ENCODE peak calls at places on chromosomes 12 and 14, in seven cellular contexts. R, T, H, D, C, U and F are unnamed samples.

GRCh38 chr14:32709072-32709471 is 229.6 kb upstream of the NPAS3 start:
- DNase-seq in R (peak), C (peak), H (no peak), U (no peak), T (no peak), D (no peak), F (no peak)

GRCh38 chr12:96434107-96434506 is 33.9 kb upstream of the CDK17 start:
- DNase-seq in R (peak), T (peak), D (no peak), H (no peak), U (peak), C (peak), F (peak)

GRCh38 chr14:53386359-53386758 is 233.2 kb upstream of the DDHD1 start:
- DNase-seq in H (no peak), T (no peak), C (no peak), R (no peak), D (no peak), U (no peak), F (no peak)

GRCh38 chr14:101546706-101547105 is 14.6 kb upstream of the DIO3 start:
- DNase-seq in U (no peak), T (no peak), C (no peak), H (no peak), R (no peak), D (no peak), F (no peak)

GRCh38 chr12:96862326-96862725 is 44.7 kb upstream of the NEDD1 start:
- DNase-seq in C (no peak), H (no peak), U (no peak), R (no peak), T (no peak), D (no peak), F (no peak)

GRCh38 chr14:53599221-53599945 is 357.2 kb downstream of the BMP4 start:
- DNase-seq in C (no peak), H (no peak), U (no peak), R (no peak), D (no peak), T (no peak), F (no peak)

GRCh38 chr12:53755451-53756290 is 3.9 kb upstream of the CISTR start:
- DNase-seq in H (no peak), R (no peak), C (no peak), U (no peak), T (no peak), D (no peak), F (no peak)

GRCh38 chr12:24750263-24750662 is 198.6 kb downstream of the BCAT1 start:
- DNase-seq in T (no peak), C (no peak), U (no peak), D (no peak), R (no peak), H (no peak), F (no peak)

GRCh38 chr12:118148287-118148686 is 12.4 kb downstream of the PEBP1 start:
- DNase-seq in T (no peak), D (no peak), H (no peak), R (no peak), U (no peak), C (no peak), F (no peak)

GRCh38 chr12:2190085-2190484 is 137.3 kb downstream of the CACNA1C start:
- DNase-seq in U (no peak), C (no peak), T (no peak), H (no peak), D (no peak), R (no peak), F (no peak)

GRCh38 chr14:82720931-82721330 is 1187.3 kb upstream of the SEL1L start:
- DNase-seq in R (no peak), T (no peak), H (no peak), U (no peak), C (no peak), D (no peak), F (no peak)

GRCh38 chr14:21860172-21860571 is 186.6 kb upstream of the OR4E1 start:
- DNase-seq in R (no peak), H (no peak), C (peak), U (peak), D (peak), T (peak), F (no peak)

GRCh38 chr12:18690653-18691052 is 47.2 kb downstream of the PLCZ1 start:
- DNase-seq in H (no peak), D (no peak), T (no peak), C (no peak), U (no peak), R (peak), F (peak)

GRCh38 chr12:78898416-78898815 is 33.8 kb downstream of the SYT1 start:
- DNase-seq in D (no peak), H (peak), U (no peak), T (no peak), R (no peak), C (peak), F (no peak)

GRCh38 chr12:47783821-47784819 is 11.1 kb downstream of the SLC48A1 start:
- DNase-seq in T (no peak), D (no peak), R (no peak), U (no peak), H (no peak), C (no peak), F (no peak)

GRCh38 chr12:14164266-14164665 is 182.9 kb upstream of the GRIN2B start:
- DNase-seq in U (no peak), H (no peak), C (no peak), D (no peak), R (no peak), T (no peak), F (no peak)

GRCh38 chr12:74370608-74371216 is 166.9 kb upstream of the ATXN7L3B start:
- DNase-seq in C (no peak), D (no peak), R (no peak), U (no peak), H (no peak), T (no peak), F (no peak)

GRCh38 chr12:77594386-77594785 is 236.3 kb upstream of the NAV3 start:
- DNase-seq in T (no peak), R (peak), U (no peak), H (no peak), C (no peak), D (no peak), F (no peak)

GRCh38 chr14:61470261-61470953 is 149.0 kb downstream of the PRKCH start:
- DNase-seq in T (no peak), D (no peak), C (no peak), U (no peak), H (no peak), R (peak), F (peak)

GRCh38 chr14:73500360-73500759 is 9.6 kb downstream of the RIOX1 start:
- DNase-seq in H (no peak), T (no peak), R (no peak), U (no peak), D (no peak), C (no peak), F (no peak)

GRCh38 chr14:24080888-24081738 is 9.8 kb downstream of the CPNE6 start:
- DNase-seq in H (peak), D (peak), U (peak), T (peak), R (peak), C (peak), F (no peak)